ENCODE peak calls at places on chromosome 22, in seven cellular contexts. One of them, this sample, is unnamed.

GRCh38 chr22:41352058-41352457 is 29.7 kb upstream of the TEF start:
- DNase-seq in HepG2: no peak
- DNase-seq in HCT116: peak; percentile 6
- DNase-seq in SK-N-SH: no peak
- DNase-seq in T47D: no peak
- DNase-seq in GM12878: no peak
- DNase-seq in H1: no peak
- DNase-seq in this sample: no peak

GRCh38 chr22:46107753-46108563 is 42.4 kb upstream of the PPARA start:
- DNase-seq in HCT116: no peak
- DNase-seq in HepG2: no peak
- DNase-seq in SK-N-SH: peak; percentile 76
- DNase-seq in GM12878: no peak
- DNase-seq in T47D: no peak
- DNase-seq in H1: no peak
- DNase-seq in this sample: no peak

GRCh38 chr22:17891427-17892167 is 117.3 kb upstream of the BID start:
- DNase-seq in HCT116: no peak
- DNase-seq in GM12878: no peak
- DNase-seq in HepG2: peak; percentile 7
- DNase-seq in T47D: peak; percentile 19
- DNase-seq in H1: peak; percentile 64
- DNase-seq in SK-N-SH: peak; percentile 62
- DNase-seq in this sample: peak; percentile 54

GRCh38 chr22:30871391-30872281 is 96.9 kb downstream of the MORC2 start:
- DNase-seq in SK-N-SH: peak; percentile 20
- DNase-seq in GM12878: no peak
- DNase-seq in T47D: no peak
- DNase-seq in HepG2: no peak
- DNase-seq in H1: no peak
- DNase-seq in HCT116: no peak
- DNase-seq in this sample: no peak

GRCh38 chr22:28934026-28934425 is 50.7 kb downstream of the ZNRF3 start:
- DNase-seq in T47D: no peak
- DNase-seq in GM12878: no peak
- DNase-seq in HCT116: no peak
- DNase-seq in SK-N-SH: no peak
- DNase-seq in H1: no peak
- DNase-seq in HepG2: no peak
- DNase-seq in this sample: no peak

GRCh38 chr22:40739723-40740122 is 60.4 kb downstream of the MCHR1 start:
- DNase-seq in GM12878: no peak
- DNase-seq in T47D: no peak
- DNase-seq in HCT116: no peak
- DNase-seq in SK-N-SH: no peak
- DNase-seq in HepG2: no peak
- DNase-seq in H1: no peak
- DNase-seq in this sample: no peak

GRCh38 chr22:40194656-40195055 is 16.9 kb downstream of the TNRC6B start:
- DNase-seq in GM12878: no peak
- DNase-seq in H1: no peak
- DNase-seq in HCT116: no peak
- DNase-seq in T47D: no peak
- DNase-seq in SK-N-SH: no peak
- DNase-seq in HepG2: no peak
- DNase-seq in this sample: no peak

GRCh38 chr22:46071451-46072029 is 78.8 kb upstream of the PPARA start:
- DNase-seq in HCT116: peak; percentile 80
- DNase-seq in T47D: peak; percentile 54
- DNase-seq in H1: peak; percentile 76
- DNase-seq in HepG2: no peak
- DNase-seq in GM12878: no peak
- DNase-seq in SK-N-SH: peak; percentile 88
- DNase-seq in this sample: no peak

GRCh38 chr22:40400173-40400572 is 29.8 kb downstream of the SGSM3 start:
- DNase-seq in SK-N-SH: no peak
- DNase-seq in T47D: no peak
- DNase-seq in HepG2: no peak
- DNase-seq in HCT116: no peak
- DNase-seq in GM12878: peak; percentile 63
- DNase-seq in H1: no peak
- DNase-seq in this sample: no peak

GRCh38 chr22:28977050-28977449 is 84.6 kb downstream of the C22orf31 start:
- DNase-seq in HepG2: no peak
- DNase-seq in H1: no peak
- DNase-seq in T47D: no peak
- DNase-seq in HCT116: no peak
- DNase-seq in SK-N-SH: no peak
- DNase-seq in GM12878: no peak
- DNase-seq in this sample: no peak

GRCh38 chr22:33919591-33920501 is at the start of gene LARGE1:
- DNase-seq in HCT116: no peak
- DNase-seq in HepG2: peak; percentile 13
- DNase-seq in SK-N-SH: peak; percentile 72
- DNase-seq in GM12878: no peak
- DNase-seq in T47D: peak; percentile 21
- DNase-seq in H1: peak; percentile 72
- DNase-seq in this sample: peak; percentile 3

GRCh38 chr22:29663230-29663826 is 56.5 kb upstream of the CABP7 start:
- DNase-seq in H1: no peak
- DNase-seq in SK-N-SH: no peak
- DNase-seq in T47D: no peak
- DNase-seq in HepG2: no peak
- DNase-seq in GM12878: no peak
- DNase-seq in HCT116: no peak
- DNase-seq in this sample: no peak

GRCh38 chr22:46693634-46694422 is 44.2 kb downstream of the CERK start:
- DNase-seq in T47D: no peak
- DNase-seq in HepG2: no peak
- DNase-seq in SK-N-SH: no peak
- DNase-seq in H1: no peak
- DNase-seq in HCT116: no peak
- DNase-seq in GM12878: no peak
- DNase-seq in this sample: no peak

GRCh38 chr22:43391306-43391705 is 20.5 kb upstream of the MPPED1 start:
- DNase-seq in GM12878: no peak
- DNase-seq in H1: no peak
- DNase-seq in HCT116: no peak
- DNase-seq in SK-N-SH: no peak
- DNase-seq in T47D: no peak
- DNase-seq in HepG2: peak; percentile 57
- DNase-seq in this sample: no peak

GRCh38 chr22:35124674-35125219 is 58.8 kb downstream of the ISX start:
- DNase-seq in GM12878: no peak
- DNase-seq in T47D: no peak
- DNase-seq in HepG2: no peak
- DNase-seq in HCT116: no peak
- DNase-seq in H1: no peak
- DNase-seq in SK-N-SH: no peak
- DNase-seq in this sample: no peak

GRCh38 chr22:29470159-29470855 is 9.7 kb upstream of the NEFH start:
- DNase-seq in GM12878: no peak
- DNase-seq in HCT116: peak; percentile 62
- DNase-seq in H1: peak; percentile 99
- DNase-seq in T47D: peak; percentile 79
- DNase-seq in HepG2: peak; percentile 26
- DNase-seq in SK-N-SH: peak; percentile 70
- DNase-seq in this sample: peak; percentile 83

GRCh38 chr22:42960146-42960509 is 54.8 kb downstream of the PACSIN2 start:
- DNase-seq in H1: no peak
- DNase-seq in GM12878: no peak
- DNase-seq in SK-N-SH: no peak
- DNase-seq in T47D: no peak
- DNase-seq in HepG2: peak; percentile 38
- DNase-seq in HCT116: no peak
- DNase-seq in this sample: no peak

GRCh38 chr22:29359469-29359868 is 28.9 kb downstream of the AP1B1 start:
- DNase-seq in HCT116: peak; percentile 16
- DNase-seq in T47D: no peak
- DNase-seq in HepG2: peak; percentile 50
- DNase-seq in SK-N-SH: peak; percentile 81
- DNase-seq in H1: peak; percentile 73
- DNase-seq in GM12878: no peak
- DNase-seq in this sample: peak; percentile 16

DNA sequence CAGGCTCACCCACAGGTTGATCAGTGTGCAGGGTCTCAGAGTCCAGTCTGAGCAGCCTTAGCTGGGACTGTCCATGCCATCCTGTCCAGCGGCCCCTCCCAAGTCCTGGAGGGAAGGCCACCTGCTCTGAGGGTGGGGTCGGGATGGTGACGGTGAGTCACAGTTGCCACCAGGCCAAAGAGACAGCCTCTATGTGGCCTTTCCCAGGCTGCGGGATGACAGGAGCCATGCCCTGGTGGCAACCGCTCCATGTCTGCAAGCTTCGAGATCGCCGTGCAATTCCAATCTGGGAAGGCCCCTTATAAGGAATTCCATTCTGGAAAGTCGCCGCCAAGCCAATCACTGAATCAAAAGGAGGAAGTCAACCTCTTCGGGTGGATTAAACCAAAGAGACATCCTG is 47.5 kb downstream of the RTL6 start:
- DNase-seq in H1: no peak
- DNase-seq in GM12878: no peak
- DNase-seq in HCT116: no peak
- DNase-seq in T47D: no peak
- DNase-seq in SK-N-SH: no peak
- DNase-seq in HepG2: no peak
- DNase-seq in this sample: no peak
- TF ChIP-seq JUND in H1: no peak
- TF ChIP-seq JUND in GM12878: no peak
- TF ChIP-seq JUND in HCT116: no peak
- TF ChIP-seq JUND in T47D: no peak
- TF ChIP-seq JUND in SK-N-SH: no peak
- TF ChIP-seq JUND in HepG2: no peak
- TF ChIP-seq JUND in this sample: no peak

GRCh38 chr22:44399906-44400762 is 87.4 kb upstream of the SHISAL1 start:
- DNase-seq in SK-N-SH: peak; percentile 9
- DNase-seq in HepG2: no peak
- DNase-seq in H1: peak; percentile 42
- DNase-seq in T47D: no peak
- DNase-seq in HCT116: no peak
- DNase-seq in GM12878: no peak
- DNase-seq in this sample: no peak
- TF ChIP-seq JUND in SK-N-SH: no peak
- TF ChIP-seq JUND in HepG2: no peak
- TF ChIP-seq JUND in H1: no peak
- TF ChIP-seq JUND in T47D: no peak
- TF ChIP-seq JUND in HCT116: no peak
- TF ChIP-seq JUND in GM12878: no peak
- TF ChIP-seq JUND in this sample: no peak

GRCh38 chr22:49582671-49583070 is 245.0 kb downstream of the BRD1 start:
- DNase-seq in SK-N-SH: peak; percentile 12
- DNase-seq in HCT116: no peak
- DNase-seq in HepG2: no peak
- DNase-seq in GM12878: no peak
- DNase-seq in H1: peak; percentile 33
- DNase-seq in T47D: no peak
- DNase-seq in this sample: no peak
- TF ChIP-seq JUND in SK-N-SH: no peak
- TF ChIP-seq JUND in HCT116: no peak
- TF ChIP-seq JUND in HepG2: no peak
- TF ChIP-seq JUND in GM12878: no peak
- TF ChIP-seq JUND in H1: no peak
- TF ChIP-seq JUND in T47D: no peak
- TF ChIP-seq JUND in this sample: no peak

DNA sequence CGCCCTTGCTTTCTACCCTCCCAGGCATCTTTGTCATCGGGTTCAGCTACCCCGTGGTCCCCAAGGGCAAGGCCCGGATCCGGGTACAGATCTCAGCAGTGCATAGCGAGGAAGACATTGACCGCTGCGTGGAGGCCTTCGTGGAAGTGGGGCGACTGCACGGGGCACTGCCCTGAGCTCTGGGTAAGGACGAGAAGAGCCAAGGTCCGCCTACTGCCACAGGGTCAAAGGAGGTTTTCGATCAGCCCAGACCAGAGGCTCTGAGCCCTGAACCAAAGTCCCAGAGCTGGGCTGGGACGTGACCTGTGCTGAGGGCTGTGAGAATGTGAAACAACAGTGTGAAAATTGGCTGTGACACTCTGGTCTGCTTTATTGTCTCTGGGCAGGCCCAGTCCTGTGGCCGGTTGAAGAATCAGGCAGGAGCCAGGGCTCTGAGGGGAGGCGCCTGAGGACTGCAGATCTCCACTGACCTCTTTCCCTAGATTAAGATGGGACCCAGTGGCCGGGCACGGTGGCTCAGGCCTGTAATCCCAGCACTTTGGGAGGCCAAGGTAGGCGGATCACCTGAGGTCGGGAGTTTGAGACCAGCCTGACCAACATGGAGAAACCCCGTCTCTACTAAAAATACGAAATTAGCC is 6.5 kb upstream of the GALR3 start:
- DNase-seq in T47D: no peak
- DNase-seq in H1: no peak
- DNase-seq in SK-N-SH: no peak
- DNase-seq in HepG2: no peak
- DNase-seq in GM12878: no peak
- DNase-seq in HCT116: no peak
- DNase-seq in this sample: no peak
- TF ChIP-seq JUND in T47D: no peak
- TF ChIP-seq JUND in H1: no peak
- TF ChIP-seq JUND in SK-N-SH: no peak
- TF ChIP-seq JUND in HepG2: no peak
- TF ChIP-seq JUND in GM12878: no peak
- TF ChIP-seq JUND in HCT116: no peak
- TF ChIP-seq JUND in this sample: no peak

DNA sequence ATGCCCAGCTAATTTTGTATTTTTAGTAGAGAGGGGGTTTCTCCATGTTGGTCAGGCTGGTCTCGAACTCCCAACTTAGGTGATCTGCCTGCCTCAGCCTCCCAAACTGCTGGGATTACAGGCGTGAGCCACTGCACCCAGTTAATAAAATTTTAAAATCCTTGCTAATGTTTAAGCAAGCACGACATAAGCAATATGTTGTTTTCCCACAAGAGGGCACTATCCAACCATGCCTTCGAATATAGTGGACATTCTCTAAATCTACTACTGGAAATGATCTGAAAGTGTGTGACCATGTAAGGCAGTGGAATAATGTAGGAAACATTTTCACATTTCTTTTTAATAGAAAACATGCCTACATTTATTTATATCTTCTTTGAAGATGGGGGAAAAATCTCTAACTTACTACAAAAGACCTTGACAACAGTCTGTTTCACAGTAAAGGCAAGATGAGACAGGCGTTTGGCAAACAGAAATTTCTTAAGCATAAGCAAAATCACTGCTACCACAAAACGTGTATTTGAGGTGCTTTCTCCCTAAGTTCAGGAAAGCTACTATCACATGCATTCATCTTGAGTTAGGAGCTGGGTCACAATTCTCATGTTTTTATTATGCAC is 38.2 kb downstream of the PITPNB start:
- DNase-seq in HCT116: peak; percentile 47
- DNase-seq in H1: no peak
- DNase-seq in GM12878: no peak
- DNase-seq in SK-N-SH: peak; percentile 38
- DNase-seq in HepG2: peak; percentile 56
- DNase-seq in T47D: no peak
- DNase-seq in this sample: peak; percentile 58
- TF ChIP-seq JUND in HCT116: no peak
- TF ChIP-seq JUND in H1: no peak
- TF ChIP-seq JUND in GM12878: no peak
- TF ChIP-seq JUND in SK-N-SH: no peak
- TF ChIP-seq JUND in HepG2: no peak
- TF ChIP-seq JUND in T47D: no peak
- TF ChIP-seq JUND in this sample: no peak